ENCODE peak calls at places on chromosomes 13 and 19, in five cellular contexts. E, G, D, V and O are unnamed samples.

GRCh38 chr13:23969672-23970071 is 72.4 kb upstream of the C1QTNF9B start:
- DNase-seq in E (no peak), G (no peak), V (no peak), D (no peak), O (no peak)

GRCh38 chr19:58170860-58171259 is 12.0 kb upstream of the ZNF274 start:
- DNase-seq in E (no peak), V (no peak), D (no peak), G (no peak), O (no peak)

GRCh38 chr19:34236035-34236793 is 18.1 kb upstream of the GARRE1 start:
- DNase-seq in D (no peak), V (no peak), E (peak), G (peak), O (no peak)

GRCh38 chr19:36081385-36081784 is 26.7 kb downstream of the WDR62 start:
- DNase-seq in V (no peak), E (no peak), D (no peak), G (no peak), O (no peak)

GRCh38 chr13:95355491-95355890 is 54.2 kb upstream of the ABCC4 start:
- DNase-seq in G (no peak), V (no peak), D (no peak), E (no peak), O (no peak)

GRCh38 chr13:96551540-96551939 is 442.7 kb downstream of the OXGR1 start:
- DNase-seq in G (no peak), D (no peak), E (no peak), V (no peak), O (no peak)

GRCh38 chr13:79988573-79988972 is 352.4 kb downstream of the SPRY2 start:
- DNase-seq in E (peak), D (peak), V (no peak), G (no peak), O (no peak)

GRCh38 chr19:34309368-34310138 is 55.2 kb downstream of the GARRE1 start:
- DNase-seq in E (no peak), D (no peak), G (no peak), V (no peak), O (no peak)

GRCh38 chr19:40685016-40685526 is 5.4 kb downstream of the NUMBL start:
- DNase-seq in D (no peak), G (no peak), V (no peak), E (no peak), O (no peak)

GRCh38 chr13:51275101-51275500 is 52.9 kb downstream of the FAM124A start:
- DNase-seq in E (no peak), V (no peak), D (no peak), G (no peak), O (no peak)

GRCh38 chr19:13906525-13906904 is 514 bp downstream of the CC2D1A start:
- DNase-seq in D (peak), G (no peak), E (no peak), V (no peak), O (no peak)

GRCh38 chr13:24006520-24007248 is 109.4 kb upstream of the C1QTNF9B start:
- DNase-seq in G (no peak), V (no peak), E (no peak), D (no peak), O (no peak)

GRCh38 chr19:29687897-29688728 is 22.9 kb downstream of the PLEKHF1 start:
- DNase-seq in D (no peak), E (no peak), V (no peak), G (no peak), O (no peak)

GRCh38 chr13:50592412-50593145 is 250.9 kb downstream of the DLEU7 start:
- DNase-seq in D (no peak), V (no peak), E (peak), G (no peak), O (no peak)

GRCh38 chr19:54644056-54644455 is 13.8 kb downstream of the LILRB1 start:
- DNase-seq in G (peak), D (peak), E (no peak), V (no peak), O (no peak)

GRCh38 chr13:109145631-109146030 is 516.2 kb downstream of the MYO16 start:
- DNase-seq in V (no peak), G (no peak), D (peak), E (peak), O (no peak)

GRCh38 chr19:5193192-5193591 is 147.4 kb downstream of the PTPRS start:
- DNase-seq in V (no peak), E (no peak), D (no peak), G (no peak), O (no peak)

GRCh38 chr13:28385362-28385761 is 109.6 kb downstream of the FLT1 start:
- DNase-seq in E (no peak), G (no peak), D (no peak), V (no peak), O (no peak)

GRCh38 chr13:26759156-26759906 is 1.3 kb downstream of the GPR12 start:
- DNase-seq in V (no peak), E (no peak), D (no peak), G (no peak), O (no peak)

GRCh38 chr13:65540064-65540635 is 1690.0 kb downstream of the PCDH9 start:
- DNase-seq in G (no peak), E (no peak), V (no peak), D (no peak), O (no peak)

GRCh38 chr19:54517483-54517882 is 14.9 kb downstream of the LAIR2 start:
- DNase-seq in V (no peak), G (no peak), D (peak), E (peak), O (peak)

GRCh38 chr19:21505459-21506393 is at the start of gene ZNF429:
- DNase-seq in E (peak), D (peak), G (peak), V (peak), O (peak)

GRCh38 chr13:32587774-32588165 is 1.5 kb downstream of the PDS5B start:
- DNase-seq in V (no peak), G (no peak), D (no peak), E (no peak), O (no peak)

GRCh38 chr19:50000038-50000890 is 24.9 kb downstream of the VRK3 start:
- DNase-seq in D (no peak), V (no peak), E (no peak), G (no peak), O (no peak)

GRCh38 chr19:5627395-5627904 is 4.6 kb downstream of the SAFB start:
- DNase-seq in D (peak), E (peak), V (no peak), G (peak), O (no peak)